ENCODE peak calls at places on chromosome 20, in eight cellular contexts. One of them, this sample, is unnamed.
A peak's percentile ranks its signal among the peaks of the same experiment; 100 is the strongest.

GRCh38 chr20:35992713-35993335 is 24.4 kb downstream of the CNBD2 start:
- DNase-seq in RWPE2: no peak
- DNase-seq in A549: peak; percentile 87
- DNase-seq in GM23248: peak; percentile 74
- DNase-seq in mesendoderm: peak; percentile 78
- DNase-seq in Peyer's patch: peak; percentile 37
- DNase-seq in CD8-positive, alpha-beta T cell: peak; percentile 62
- DNase-seq in uterus: peak; percentile 28
- DNase-seq in this sample: peak; percentile 16

GRCh38 chr20:41224281-41224680 is 86.9 kb downstream of the PLCG1 start:
- DNase-seq in RWPE2: no peak
- DNase-seq in A549: no peak
- DNase-seq in GM23248: no peak
- DNase-seq in mesendoderm: no peak
- DNase-seq in Peyer's patch: no peak
- DNase-seq in CD8-positive, alpha-beta T cell: no peak
- DNase-seq in uterus: no peak
- DNase-seq in this sample: no peak

GRCh38 chr20:50415516-50416268 is 94.5 kb upstream of the PTPN1 start:
- DNase-seq in RWPE2: peak; percentile 93
- DNase-seq in A549: peak; percentile 39
- DNase-seq in GM23248: peak; percentile 94
- DNase-seq in mesendoderm: no peak
- DNase-seq in Peyer's patch: peak; percentile 63
- DNase-seq in CD8-positive, alpha-beta T cell: no peak
- DNase-seq in uterus: peak; percentile 100
- DNase-seq in this sample: no peak

GRCh38 chr20:14384411-14384810 is 47.0 kb upstream of the FLRT3 start:
- DNase-seq in RWPE2: no peak
- DNase-seq in A549: no peak
- DNase-seq in GM23248: peak; percentile 16
- DNase-seq in mesendoderm: no peak
- DNase-seq in Peyer's patch: no peak
- DNase-seq in CD8-positive, alpha-beta T cell: no peak
- DNase-seq in uterus: no peak
- DNase-seq in this sample: no peak

GRCh38 chr20:51848346-51848745 is 46.0 kb upstream of the SALL4 start:
- DNase-seq in RWPE2: no peak
- DNase-seq in A549: no peak
- DNase-seq in GM23248: no peak
- DNase-seq in mesendoderm: peak; percentile 80
- DNase-seq in Peyer's patch: no peak
- DNase-seq in CD8-positive, alpha-beta T cell: no peak
- DNase-seq in uterus: no peak
- DNase-seq in this sample: no peak

GRCh38 chr20:36091561-36092423 is 62.7 kb upstream of the EPB41L1 start:
- DNase-seq in RWPE2: no peak
- DNase-seq in A549: no peak
- DNase-seq in GM23248: no peak
- DNase-seq in mesendoderm: peak; percentile 85
- DNase-seq in Peyer's patch: no peak
- DNase-seq in CD8-positive, alpha-beta T cell: no peak
- DNase-seq in uterus: no peak
- DNase-seq in this sample: no peak

GRCh38 chr20:19254956-19255355 is 42.5 kb downstream of the SLC24A3 start:
- DNase-seq in RWPE2: no peak
- DNase-seq in A549: no peak
- DNase-seq in GM23248: no peak
- DNase-seq in mesendoderm: peak; percentile 16
- DNase-seq in Peyer's patch: no peak
- DNase-seq in CD8-positive, alpha-beta T cell: no peak
- DNase-seq in uterus: no peak
- DNase-seq in this sample: no peak

GRCh38 chr20:24664266-24664986 is 195.0 kb downstream of the SYNDIG1 start:
- DNase-seq in RWPE2: no peak
- DNase-seq in A549: no peak
- DNase-seq in GM23248: no peak
- DNase-seq in mesendoderm: no peak
- DNase-seq in Peyer's patch: no peak
- DNase-seq in CD8-positive, alpha-beta T cell: no peak
- DNase-seq in uterus: no peak
- DNase-seq in this sample: no peak

GRCh38 chr20:17858450-17859001 is 110.1 kb downstream of the SNX5 start:
- DNase-seq in RWPE2: no peak
- DNase-seq in A549: no peak
- DNase-seq in GM23248: no peak
- DNase-seq in mesendoderm: no peak
- DNase-seq in Peyer's patch: no peak
- DNase-seq in CD8-positive, alpha-beta T cell: no peak
- DNase-seq in uterus: no peak
- DNase-seq in this sample: no peak

GRCh38 chr20:17859616-17860232 is 108.9 kb downstream of the SNX5 start:
- DNase-seq in RWPE2: no peak
- DNase-seq in A549: no peak
- DNase-seq in GM23248: no peak
- DNase-seq in mesendoderm: peak; percentile 31
- DNase-seq in Peyer's patch: peak; percentile 48
- DNase-seq in CD8-positive, alpha-beta T cell: peak; percentile 59
- DNase-seq in uterus: no peak
- DNase-seq in this sample: no peak

GRCh38 chr20:17860306-17861197 is 108.0 kb downstream of the SNX5 start:
- DNase-seq in RWPE2: no peak
- DNase-seq in A549: no peak
- DNase-seq in GM23248: no peak
- DNase-seq in mesendoderm: no peak
- DNase-seq in Peyer's patch: no peak
- DNase-seq in CD8-positive, alpha-beta T cell: no peak
- DNase-seq in uterus: no peak
- DNase-seq in this sample: no peak

GRCh38 chr20:17857639-17858449 is 110.8 kb downstream of the SNX5 start:
- DNase-seq in RWPE2: no peak
- DNase-seq in A549: no peak
- DNase-seq in GM23248: no peak
- DNase-seq in mesendoderm: no peak
- DNase-seq in Peyer's patch: no peak
- DNase-seq in CD8-positive, alpha-beta T cell: no peak
- DNase-seq in uterus: no peak
- DNase-seq in this sample: no peak

GRCh38 chr20:17859002-17859615 is 109.5 kb downstream of the SNX5 start:
- DNase-seq in RWPE2: peak; percentile 32
- DNase-seq in A549: no peak
- DNase-seq in GM23248: no peak
- DNase-seq in mesendoderm: no peak
- DNase-seq in Peyer's patch: peak; percentile 43
- DNase-seq in CD8-positive, alpha-beta T cell: no peak
- DNase-seq in uterus: no peak
- DNase-seq in this sample: no peak
- H3K27ac ChIP-seq in RWPE2: no peak overlapping the region
- H3K27ac ChIP-seq in A549: no peak overlapping the region
- H3K27ac ChIP-seq in GM23248: no peak overlapping the region
- H3K27ac ChIP-seq in mesendoderm: no peak overlapping the region
- H3K27ac ChIP-seq in Peyer's patch: no peak overlapping the region
- H3K27ac ChIP-seq in CD8-positive, alpha-beta T cell: no peak overlapping the region
- H3K27ac ChIP-seq in uterus: no peak overlapping the region
- H3K27ac ChIP-seq in this sample: no peak overlapping the region

GRCh38 chr20:8431538-8432434 is 299.7 kb downstream of the PLCB1 start:
- DNase-seq in RWPE2: no peak
- DNase-seq in A549: no peak
- DNase-seq in GM23248: no peak
- DNase-seq in mesendoderm: peak; percentile 31
- DNase-seq in Peyer's patch: no peak
- DNase-seq in CD8-positive, alpha-beta T cell: no peak
- DNase-seq in uterus: peak; percentile 73
- DNase-seq in this sample: no peak

GRCh38 chr20:8432435-8433148 is 300.5 kb downstream of the PLCB1 start:
- DNase-seq in RWPE2: no peak
- DNase-seq in A549: no peak
- DNase-seq in GM23248: no peak
- DNase-seq in mesendoderm: peak; percentile 84
- DNase-seq in Peyer's patch: no peak
- DNase-seq in CD8-positive, alpha-beta T cell: no peak
- DNase-seq in uterus: no peak
- DNase-seq in this sample: no peak

GRCh38 chr20:8427419-8428065 is 295.5 kb downstream of the PLCB1 start:
- DNase-seq in RWPE2: no peak
- DNase-seq in A549: no peak
- DNase-seq in GM23248: no peak
- DNase-seq in mesendoderm: no peak
- DNase-seq in Peyer's patch: no peak
- DNase-seq in CD8-positive, alpha-beta T cell: no peak
- DNase-seq in uterus: no peak
- DNase-seq in this sample: no peak

GRCh38 chr20:8425802-8426201 is 293.7 kb downstream of the PLCB1 start:
- DNase-seq in RWPE2: no peak
- DNase-seq in A549: no peak
- DNase-seq in GM23248: no peak
- DNase-seq in mesendoderm: no peak
- DNase-seq in Peyer's patch: no peak
- DNase-seq in CD8-positive, alpha-beta T cell: no peak
- DNase-seq in uterus: no peak
- DNase-seq in this sample: no peak

GRCh38 chr20:8428988-8429387 is 296.9 kb downstream of the PLCB1 start:
- DNase-seq in RWPE2: no peak
- DNase-seq in A549: no peak
- DNase-seq in GM23248: no peak
- DNase-seq in mesendoderm: no peak
- DNase-seq in Peyer's patch: no peak
- DNase-seq in CD8-positive, alpha-beta T cell: no peak
- DNase-seq in uterus: no peak
- DNase-seq in this sample: no peak
- H3K4me1 ChIP-seq in RWPE2: no peaks in the 10 kb centered on the region
- H3K4me1 ChIP-seq in A549: no peaks in the 10 kb centered on the region
- H3K4me1 ChIP-seq in GM23248: peaks cover 5% of the 10 kb centered on the region
- H3K4me1 ChIP-seq in mesendoderm: peaks cover 7% of the 10 kb centered on the region
- H3K4me1 ChIP-seq in Peyer's patch: no peaks in the 10 kb centered on the region
- H3K4me1 ChIP-seq in CD8-positive, alpha-beta T cell: no peaks in the 10 kb centered on the region
- H3K4me1 ChIP-seq in uterus: no peaks in the 10 kb centered on the region
- H3K4me1 ChIP-seq in this sample: no peaks in the 10 kb centered on the region

GRCh38 chr20:32031007-32031958 is 20.8 kb upstream of the HCK start:
- DNase-seq in RWPE2: peak; percentile 94
- DNase-seq in A549: peak; percentile 86
- DNase-seq in GM23248: peak; percentile 88
- DNase-seq in mesendoderm: peak; percentile 98
- DNase-seq in Peyer's patch: peak; percentile 49
- DNase-seq in CD8-positive, alpha-beta T cell: peak; percentile 73
- DNase-seq in uterus: peak; percentile 64
- DNase-seq in this sample: peak; percentile 52
- H3K4me3 ChIP-seq in RWPE2: peak overlapping the region; percentile 8
- H3K4me3 ChIP-seq in A549: peak overlapping the region; percentile 24
- H3K4me3 ChIP-seq in GM23248: peak overlapping the region; percentile 29
- H3K4me3 ChIP-seq in mesendoderm: no peak overlapping the region
- H3K4me3 ChIP-seq in Peyer's patch: peak overlapping the region; percentile 39
- H3K4me3 ChIP-seq in CD8-positive, alpha-beta T cell: peak overlapping the region; percentile 32
- H3K4me3 ChIP-seq in uterus: no peak overlapping the region
- H3K4me3 ChIP-seq in this sample: no peak overlapping the region

GRCh38 chr20:31693987-31694661 is 28.5 kb downstream of the BCL2L1 start:
- DNase-seq in RWPE2: no peak
- DNase-seq in A549: no peak
- DNase-seq in GM23248: no peak
- DNase-seq in mesendoderm: peak; percentile 62
- DNase-seq in Peyer's patch: no peak
- DNase-seq in CD8-positive, alpha-beta T cell: no peak
- DNase-seq in uterus: no peak
- DNase-seq in this sample: no peak

GRCh38 chr20:31693402-31693801 is 29.3 kb downstream of the BCL2L1 start:
- DNase-seq in RWPE2: no peak
- DNase-seq in A549: no peak
- DNase-seq in GM23248: no peak
- DNase-seq in mesendoderm: no peak
- DNase-seq in Peyer's patch: no peak
- DNase-seq in CD8-positive, alpha-beta T cell: no peak
- DNase-seq in uterus: no peak
- DNase-seq in this sample: no peak

GRCh38 chr20:31691646-31692275 is 30.9 kb downstream of the BCL2L1 start:
- DNase-seq in RWPE2: no peak
- DNase-seq in A549: no peak
- DNase-seq in GM23248: peak; percentile 59
- DNase-seq in mesendoderm: peak; percentile 43
- DNase-seq in Peyer's patch: no peak
- DNase-seq in CD8-positive, alpha-beta T cell: no peak
- DNase-seq in uterus: no peak
- DNase-seq in this sample: no peak

GRCh38 chr20:31695849-31696804 is 26.5 kb downstream of the BCL2L1 start:
- DNase-seq in RWPE2: peak; percentile 83
- DNase-seq in A549: peak; percentile 85
- DNase-seq in GM23248: peak; percentile 76
- DNase-seq in mesendoderm: no peak
- DNase-seq in Peyer's patch: no peak
- DNase-seq in CD8-positive, alpha-beta T cell: no peak
- DNase-seq in uterus: no peak
- DNase-seq in this sample: no peak

GRCh38 chr20:31694842-31695593 is 27.6 kb downstream of the BCL2L1 start:
- DNase-seq in RWPE2: no peak
- DNase-seq in A549: no peak
- DNase-seq in GM23248: no peak
- DNase-seq in mesendoderm: no peak
- DNase-seq in Peyer's patch: no peak
- DNase-seq in CD8-positive, alpha-beta T cell: no peak
- DNase-seq in uterus: no peak
- DNase-seq in this sample: no peak
- H3K27ac ChIP-seq in RWPE2: peak overlapping the region; percentile 99
- H3K27ac ChIP-seq in A549: peak overlapping the region; percentile 89
- H3K27ac ChIP-seq in GM23248: peak overlapping the region; percentile 61
- H3K27ac ChIP-seq in mesendoderm: peak overlapping the region; percentile 23
- H3K27ac ChIP-seq in Peyer's patch: peak overlapping the region; percentile 90
- H3K27ac ChIP-seq in CD8-positive, alpha-beta T cell: no peak overlapping the region
- H3K27ac ChIP-seq in uterus: no peak overlapping the region
- H3K27ac ChIP-seq in this sample: peak overlapping the region; percentile 48

GRCh38 chr20:3889489-3890409 is 562 bp downstream of the PANK2 start:
- DNase-seq in RWPE2: no peak
- DNase-seq in A549: peak; percentile 49
- DNase-seq in GM23248: peak; percentile 48
- DNase-seq in mesendoderm: peak; percentile 46
- DNase-seq in Peyer's patch: peak; percentile 50
- DNase-seq in CD8-positive, alpha-beta T cell: peak; percentile 67
- DNase-seq in uterus: peak; percentile 40
- DNase-seq in this sample: peak; percentile 32
- H3K4me1 ChIP-seq in RWPE2: peaks cover 31% of the 10 kb centered on the region
- H3K4me1 ChIP-seq in A549: peaks cover 46% of the 10 kb centered on the region
- H3K4me1 ChIP-seq in GM23248: peaks cover 40% of the 10 kb centered on the region
- H3K4me1 ChIP-seq in mesendoderm: peaks cover 10% of the 10 kb centered on the region
- H3K4me1 ChIP-seq in Peyer's patch: peaks cover 7% of the 10 kb centered on the region
- H3K4me1 ChIP-seq in CD8-positive, alpha-beta T cell: peaks cover 40% of the 10 kb centered on the region
- H3K4me1 ChIP-seq in uterus: peaks cover 12% of the 10 kb centered on the region
- H3K4me1 ChIP-seq in this sample: peaks cover 55% of the 10 kb centered on the region

This sample was measured in CD4-positive, CD25-positive, alpha-beta regulatory T cell.